ENCODE peak calls at places on chromosomes 6 and 20, in four cellular contexts. R is cardiac muscle cell, F is body of pancreas, P is left lung. B is an unnamed sample. For H3K27me3, the result is how much of the 10 kb centered on the place peaks cover.

GRCh38 chr6:114000066-114000465 is 29.1 kb upstream of the HDAC2 start:
- DNase-seq in R (no peak), F (no peak), P (no peak), B (peak)

GRCh38 chr20:33442136-33443005 is 1.2 kb downstream of the SNTA1 start:
- DNase-seq in R (no peak), F (no peak), P (no peak), B (no peak)

GRCh38 chr6:168408504-168409136 is 32.4 kb upstream of the SMOC2 start:
- DNase-seq in R (no peak), F (no peak), P (no peak), B (no peak)

GRCh38 chr6:85594197-85594930 is 706 bp upstream of the SNX14 start:
- DNase-seq in R (peak), F (peak), P (no peak), B (no peak)

GRCh38 chr6:56706981-56707726 is 64.5 kb upstream of the DST start:
- DNase-seq in R (no peak), F (no peak), P (no peak), B (no peak)

GRCh38 chr6:110250838-110251237 is 70.6 kb downstream of the CDC40 start:
- DNase-seq in R (peak), F (no peak), P (no peak), B (no peak)

GRCh38 chr20:6122873-6123649 is at the start of gene FERMT1:
- DNase-seq in R (peak), F (peak), P (peak), B (peak)

GRCh38 chr6:43878823-43879495 is 108.9 kb downstream of the VEGFA start:
- DNase-seq in R (no peak), F (peak), P (no peak), B (no peak)

GRCh38 chr6:20790032-20790791 is 256.0 kb downstream of the CDKAL1 start:
- DNase-seq in R (no peak), F (no peak), P (no peak), B (peak)

GRCh38 chr6:44704240-44705150 is 317.0 kb downstream of the CDC5L start:
- DNase-seq in R (no peak), F (no peak), P (no peak), B (no peak)

GRCh38 chr6:157912326-157912725 is 69.3 kb upstream of the SYNJ2 start:
- DNase-seq in R (no peak), F (no peak), P (no peak), B (peak)

GRCh38 chr6:26327450-26328264 is 37.3 kb upstream of the BTN3A2 start:
- DNase-seq in R (no peak), F (no peak), P (no peak), B (peak)

GRCh38 chr20:62141397-62142251 is 1.6 kb downstream of the PSMA7 start:
- DNase-seq in R (peak), F (peak), P (peak), B (no peak)

GRCh38 chr20:10061641-10062040 is 26.9 kb downstream of the ANKEF1 start:
- DNase-seq in R (no peak), F (no peak), P (no peak), B (no peak)

GRCh38 chr6:150634641-150635292 is 35.1 kb downstream of the PLEKHG1 start:
- DNase-seq in R (no peak), F (no peak), P (no peak), B (no peak)

GRCh38 chr6:104958720-104959452 is 2.0 kb downstream of the LIN28B start:
- DNase-seq in R (peak), F (no peak), P (no peak), B (no peak)

GRCh38 chr6:56772737-56773184 is 130.1 kb upstream of the DST start:
- DNase-seq in R (no peak), F (peak), P (no peak), B (peak)

GRCh38 chr6:141587482-141588266 is 545.1 kb upstream of the GJE1 start:
- DNase-seq in R (no peak), F (no peak), P (no peak), B (peak)

GRCh38 chr6:141594874-141595273 is 537.9 kb upstream of the GJE1 start:
- DNase-seq in R (no peak), F (no peak), P (no peak), B (no peak)

GRCh38 chr6:141598487-141598886 is 534.2 kb upstream of the GJE1 start:
- DNase-seq in R (no peak), F (no peak), P (no peak), B (no peak)

GRCh38 chr6:141593311-141593710 is 539.4 kb upstream of the GJE1 start:
- DNase-seq in R (no peak), F (no peak), P (no peak), B (no peak)
- H3K4me3 ChIP-seq in R (no peak), F (no peak), P (no peak), B (no peak)

GRCh38 chr6:8245736-8246135 is 143.4 kb upstream of the EEF1E1 start:
- DNase-seq in R (no peak), F (no peak), P (no peak), B (no peak)

GRCh38 chr6:8238772-8239683 is 136.7 kb upstream of the EEF1E1 start:
- DNase-seq in R (peak), F (no peak), P (no peak), B (no peak)

GRCh38 chr6:8240316-8240715 is 138.0 kb upstream of the EEF1E1 start:
- DNase-seq in R (no peak), F (no peak), P (no peak), B (no peak)

GRCh38 chr6:8246403-8246802 is 144.1 kb upstream of the EEF1E1 start:
- DNase-seq in R (no peak), F (no peak), P (no peak), B (no peak)

GRCh38 chr6:8243462-8243861 is 141.1 kb upstream of the EEF1E1 start:
- DNase-seq in R (no peak), F (no peak), P (no peak), B (peak)
- H3K27me3 ChIP-seq in R (under half), F (under half), P (under half), B (under half)

GRCh38 chr6:69732640-69733039 is 64.2 kb downstream of the LMBRD1 start:
- DNase-seq in R (no peak), F (no peak), P (no peak), B (no peak)
- TF ChIP-seq CTCF in R (peak), F (no peak), P (no peak), B (peak)

GRCh38 chr20:3777726-3778629 is 3.3 kb downstream of the SPEF1 start:
- DNase-seq in R (peak), F (peak), P (peak), B (peak)
- H3K4me3 ChIP-seq in R (peak), F (peak), P (peak), B (peak)

GRCh38 chr6:143863754-143864153 is 520 bp upstream of the ZC2HC1B start:
- DNase-seq in R (no peak), F (no peak), P (no peak), B (no peak)
- H3K27me3 ChIP-seq in R (under half), F (under half), P (under half), B (under half)

DNA sequence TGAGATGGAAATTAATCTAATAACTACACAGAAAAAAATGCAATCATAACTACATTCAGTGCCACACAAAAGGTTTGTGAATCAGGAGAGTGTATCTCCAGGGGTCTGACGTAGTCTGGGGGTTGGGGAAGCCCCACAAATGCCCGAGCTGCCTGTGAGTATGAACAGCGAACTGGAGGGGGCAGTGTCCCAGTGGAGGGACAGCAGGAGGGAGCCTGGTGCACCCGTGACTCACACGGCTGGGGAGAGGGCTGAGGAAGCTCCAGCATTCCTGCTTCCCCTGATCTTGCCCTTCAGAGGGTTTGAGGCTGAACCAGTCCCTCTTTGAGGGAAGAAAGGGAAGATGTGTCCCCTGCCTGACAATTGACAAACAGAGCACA is 78.9 kb downstream of the CDH26 start:
- DNase-seq in R (no peak), F (no peak), P (no peak), B (peak)
- TF ChIP-seq CTCF in R (no peak), F (no peak), P (no peak), B (peak)

GRCh38 chr6:2656460-2657064 is 94.2 kb downstream of the MYLK4 start:
- DNase-seq in R (no peak), F (no peak), P (no peak), B (no peak)

GRCh38 chr6:2655844-2656433 is 94.8 kb downstream of the MYLK4 start:
- DNase-seq in R (no peak), F (no peak), P (no peak), B (no peak)

GRCh38 chr6:2651966-2652365 is 98.8 kb downstream of the MYLK4 start:
- DNase-seq in R (no peak), F (no peak), P (no peak), B (no peak)

GRCh38 chr6:2653369-2654032 is 97.2 kb downstream of the MYLK4 start:
- DNase-seq in R (no peak), F (no peak), P (no peak), B (no peak)

GRCh38 chr6:2651536-2651935 is 99.2 kb downstream of the MYLK4 start:
- DNase-seq in R (no peak), F (no peak), P (no peak), B (no peak)
- H3K4me3 ChIP-seq in R (no peak), F (no peak), P (no peak), B (no peak)

GRCh38 chr20:37414636-37415035 is 68.7 kb downstream of the SRC start:
- DNase-seq in R (no peak), F (no peak), P (peak), B (no peak)
- H3K27me3 ChIP-seq in R (under half), F (under half), P (half or more), B (under half)

DNA sequence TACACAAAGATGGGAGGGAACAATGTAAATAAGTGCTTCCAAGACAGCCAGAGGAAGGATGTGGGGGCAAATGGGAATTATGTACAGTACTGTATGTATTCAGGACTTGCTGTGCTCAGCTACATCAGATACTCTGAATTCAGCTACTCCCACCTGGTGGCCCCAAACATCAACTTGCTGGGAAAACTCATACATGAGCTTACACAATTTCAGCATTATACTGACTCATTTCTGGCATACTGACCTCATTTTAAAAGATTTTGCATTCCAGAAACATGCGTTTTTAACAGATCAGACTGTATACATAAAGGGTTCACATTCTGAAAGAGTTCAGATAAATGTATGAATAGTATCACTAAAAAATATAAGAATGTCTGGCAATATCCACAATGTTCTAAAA is 59.7 kb downstream of the GPX5 start:
- DNase-seq in R (no peak), F (no peak), P (no peak), B (peak)
- TF ChIP-seq CTCF in R (peak), F (no peak), P (no peak), B (peak)